ENCODE peak calls at places on chromosome 21, in eight cellular contexts. G, C, D, X, P, K, Q and A are unnamed samples.

GRCh38 chr21:36700295-36700960 is 1.5 kb downstream of the SIM2 start:
- DNase-seq in G (no peak), C (no peak), D (no peak), X (no peak), P (no peak), K (no peak), Q (no peak), A (no peak)

GRCh38 chr21:33947451-33948095 is 32.0 kb upstream of the ATP5PO start:
- DNase-seq in G (peak; percentile 89), C (peak; percentile 64), D (peak; percentile 94), X (peak; percentile 99), P (peak; percentile 82), K (peak; percentile 95), Q (peak; percentile 79), A (peak; percentile 87)

GRCh38 chr21:17921579-17922530 is 102.7 kb upstream of the C21orf91 start:
- DNase-seq in G (no peak), C (no peak), D (peak; percentile 85), X (peak; percentile 57), P (no peak), K (peak; percentile 26), Q (no peak), A (no peak)

GRCh38 chr21:17527240-17527639 is 14.4 kb downstream of the CXADR start:
- DNase-seq in G (no peak), C (no peak), D (peak; percentile 67), X (peak; percentile 33), P (no peak), K (no peak), Q (no peak), A (no peak)

GRCh38 chr21:38170283-38170682 is 86.5 kb upstream of the KCNJ15 start:
- DNase-seq in G (no peak), C (no peak), D (peak; percentile 15), X (peak; percentile 60), P (peak; percentile 54), K (peak; percentile 16), Q (no peak), A (no peak)

GRCh38 chr21:25586242-25586805 is 21.0 kb downstream of the MRPL39 start:
- DNase-seq in G (no peak), C (no peak), D (no peak), X (no peak), P (no peak), K (no peak), Q (no peak), A (no peak)

GRCh38 chr21:36661511-36662309 is 37.2 kb upstream of the SIM2 start:
- DNase-seq in G (no peak), C (no peak), D (peak; percentile 54), X (peak; percentile 47), P (no peak), K (peak; percentile 66), Q (no peak), A (no peak)

GRCh38 chr21:35102488-35103407 is 53.6 kb upstream of the RUNX1 start:
- DNase-seq in G (no peak), C (no peak), D (peak; percentile 34), X (no peak), P (peak; percentile 40), K (peak; percentile 55), Q (peak; percentile 30), A (peak; percentile 46)

GRCh38 chr21:35764077-35764476 is 296.2 kb downstream of the SETD4 start:
- DNase-seq in G (no peak), C (no peak), D (no peak), X (no peak), P (no peak), K (no peak), Q (no peak), A (no peak)

GRCh38 chr21:32538147-32538792 is 47.1 kb downstream of the TCP10L start:
- DNase-seq in G (no peak), C (no peak), D (no peak), X (no peak), P (no peak), K (no peak), Q (no peak), A (peak; percentile 1)

GRCh38 chr21:38948981-38949380 is 143.3 kb downstream of the ETS2 start:
- DNase-seq in G (no peak), C (no peak), D (no peak), X (peak; percentile 35), P (no peak), K (no peak), Q (no peak), A (no peak)

GRCh38 chr21:14718957-14719356 is 172.8 kb upstream of the SAMSN1 start:
- DNase-seq in G (no peak), C (no peak), D (no peak), X (no peak), P (no peak), K (no peak), Q (no peak), A (no peak)

GRCh38 chr21:33403786-33404571 is 766 bp downstream of the IFNGR2 start:
- DNase-seq in G (peak; percentile 35), C (no peak), D (peak; percentile 48), X (peak; percentile 86), P (peak; percentile 54), K (peak; percentile 79), Q (no peak), A (no peak)

GRCh38 chr21:23067672-23068071 is 2069.5 kb downstream of the NCAM2 start:
- DNase-seq in G (no peak), C (no peak), D (no peak), X (no peak), P (no peak), K (no peak), Q (no peak), A (no peak)

DNA sequence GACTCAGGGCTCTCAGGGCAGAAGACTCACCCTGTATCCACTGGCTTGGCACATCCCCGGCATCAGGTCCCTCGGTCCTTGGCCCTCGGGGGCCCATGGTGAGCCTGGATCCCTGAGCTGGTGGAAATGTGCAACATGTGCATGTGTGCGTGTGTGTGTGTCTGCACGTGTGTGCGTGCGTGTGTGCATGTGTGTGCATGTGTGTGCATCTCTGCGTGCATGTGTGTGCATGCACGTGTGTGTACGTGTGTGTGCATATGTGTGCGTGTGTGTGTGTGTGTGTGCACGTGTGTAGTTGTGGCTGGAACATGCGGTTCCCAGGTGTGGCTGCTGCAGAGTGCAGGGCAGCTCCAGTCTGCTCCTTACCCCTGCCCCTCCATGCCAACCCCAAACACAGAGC is 51.3 kb downstream of the UMODL1 start:
- DNase-seq in G (no peak), C (no peak), D (no peak), X (no peak), P (no peak), K (no peak), Q (no peak), A (no peak)
- H3K4me1 ChIP-seq in G (no peaks in the 10 kb centered on the region), C (peaks cover 2% of the 10 kb centered on the region), D (no peaks in the 10 kb centered on the region), X (no peaks in the 10 kb centered on the region), P (peaks cover 4% of the 10 kb centered on the region), K (no peaks in the 10 kb centered on the region), Q (no peaks in the 10 kb centered on the region), A (peaks cover 5% of the 10 kb centered on the region)

GRCh38 chr21:31156662-31157061 is 118.4 kb upstream of the KRTAP19-8 start:
- DNase-seq in G (no peak), C (no peak), D (no peak), X (no peak), P (no peak), K (no peak), Q (no peak), A (no peak)

GRCh38 chr21:31156169-31156568 is 117.9 kb upstream of the KRTAP19-8 start:
- DNase-seq in G (no peak), C (no peak), D (no peak), X (no peak), P (no peak), K (no peak), Q (no peak), A (no peak)

GRCh38 chr21:31151156-31151555 is 112.9 kb upstream of the KRTAP19-8 start:
- DNase-seq in G (no peak), C (no peak), D (no peak), X (no peak), P (no peak), K (no peak), Q (no peak), A (no peak)

DNA sequence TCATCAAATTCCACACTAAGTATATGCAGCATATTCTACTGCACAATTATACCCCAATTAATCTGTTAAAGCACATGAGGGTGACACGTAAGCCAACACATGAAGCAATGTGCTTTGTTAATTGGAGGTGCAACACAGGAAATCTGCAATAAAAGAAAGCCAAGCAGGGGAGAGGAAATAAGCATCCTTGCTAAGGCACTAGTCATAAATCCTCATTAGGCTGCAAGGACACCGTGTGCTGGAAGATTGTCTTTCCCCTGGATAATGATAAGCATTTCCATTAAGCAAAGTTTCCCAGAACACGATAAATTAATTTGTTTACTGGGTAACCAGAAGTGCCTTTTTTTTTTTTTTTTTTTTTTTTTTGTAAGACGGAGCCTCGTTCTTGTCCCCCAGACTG is 113.4 kb upstream of the KRTAP19-8 start:
- DNase-seq in G (no peak), C (no peak), D (no peak), X (no peak), P (no peak), K (no peak), Q (no peak), A (no peak)
- H3K27ac ChIP-seq in G (no peak overlapping the region), C (no peak overlapping the region), D (no peak overlapping the region), X (no peak overlapping the region), P (no peak overlapping the region), K (no peak overlapping the region), Q (no peak overlapping the region), A (no peak overlapping the region)

DNA sequence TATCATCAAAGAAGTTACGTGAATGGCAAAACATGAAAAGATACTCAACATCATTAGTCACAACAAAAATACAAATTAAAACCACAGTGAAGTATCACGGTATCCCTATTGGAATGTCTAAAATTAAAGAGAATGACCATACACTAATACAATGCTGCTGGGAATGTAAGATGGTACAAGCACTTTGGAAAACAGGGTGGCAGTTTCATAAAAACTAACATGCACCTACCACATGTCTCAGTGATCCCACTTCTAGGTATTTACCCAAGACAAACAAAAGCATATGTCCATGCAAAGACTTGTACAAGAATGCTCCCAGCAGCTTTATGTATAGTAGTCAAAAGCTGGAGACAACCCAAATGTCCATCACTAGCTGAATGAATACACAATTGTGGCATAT is 69.1 kb downstream of the HSF2BP start:
- DNase-seq in G (no peak), C (no peak), D (no peak), X (peak; percentile 57), P (no peak), K (no peak), Q (no peak), A (no peak)
- H3K4me1 ChIP-seq in G (peaks cover 20% of the 10 kb centered on the region), C (peaks cover 1% of the 10 kb centered on the region), D (peaks cover 8% of the 10 kb centered on the region), X (peaks cover 37% of the 10 kb centered on the region), P (peaks cover 2% of the 10 kb centered on the region), K (peaks cover 18% of the 10 kb centered on the region), Q (peaks cover 5% of the 10 kb centered on the region), A (no peaks in the 10 kb centered on the region)

GRCh38 chr21:42706765-42707164 is 53.3 kb downstream of the PDE9A start:
- DNase-seq in G (no peak), C (no peak), D (no peak), X (no peak), P (no peak), K (no peak), Q (no peak), A (no peak)

GRCh38 chr21:42705346-42705745 is 51.9 kb downstream of the PDE9A start:
- DNase-seq in G (no peak), C (no peak), D (no peak), X (no peak), P (no peak), K (no peak), Q (no peak), A (no peak)

GRCh38 chr21:42704861-42705260 is 51.4 kb downstream of the PDE9A start:
- DNase-seq in G (no peak), C (no peak), D (no peak), X (no peak), P (no peak), K (no peak), Q (no peak), A (no peak)

GRCh38 chr21:42705746-42706374 is 52.4 kb downstream of the PDE9A start:
- DNase-seq in G (no peak), C (no peak), D (no peak), X (no peak), P (no peak), K (no peak), Q (no peak), A (no peak)

GRCh38 chr21:42707207-42707830 is 53.9 kb downstream of the PDE9A start:
- DNase-seq in G (no peak), C (peak; percentile 11), D (no peak), X (no peak), P (no peak), K (no peak), Q (no peak), A (no peak)
- H3K27ac ChIP-seq in G (no peak overlapping the region), C (no peak overlapping the region), D (no peak overlapping the region), X (no peak overlapping the region), P (no peak overlapping the region), K (no peak overlapping the region), Q (no peak overlapping the region), A (no peak overlapping the region)